ENCODE peak calls at places on chromosomes 3 and 15, in six cellular contexts. O, Z, N, P, I and M are unnamed samples.

GRCh38 chr15:76059320-76060097 is at the start of gene TMEM266:
- DNase-seq in O (peak), Z (peak), N (peak), P (peak), I (peak), M (peak)

GRCh38 chr3:146968204-146968651 is 363.1 kb upstream of the PLSCR5 start:
- DNase-seq in O (no peak), Z (no peak), N (no peak), P (no peak), I (no peak), M (no peak)

GRCh38 chr3:188243124-188243795 is 89.3 kb downstream of the LPP start:
- DNase-seq in O (no peak), Z (no peak), N (no peak), P (no peak), I (no peak), M (no peak)

GRCh38 chr3:159273608-159274007 is 471.8 kb downstream of the MFSD1 start:
- DNase-seq in O (peak), Z (no peak), N (peak), P (no peak), I (no peak), M (peak)

GRCh38 chr15:67945951-67946700 is 106.3 kb upstream of the RNU6-1 start:
- DNase-seq in O (peak), Z (peak), N (peak), P (no peak), I (no peak), M (no peak)

GRCh38 chr3:170075425-170076091 is 37.8 kb downstream of the GPR160 start:
- DNase-seq in O (no peak), Z (no peak), N (no peak), P (no peak), I (no peak), M (no peak)

GRCh38 chr15:48089664-48090063 is 31.1 kb upstream of the SLC24A5 start:
- DNase-seq in O (no peak), Z (no peak), N (no peak), P (no peak), I (no peak), M (no peak)

GRCh38 chr3:193023218-193023617 is 105.6 kb upstream of the MB21D2 start:
- DNase-seq in O (no peak), Z (no peak), N (no peak), P (no peak), I (no peak), M (no peak)

GRCh38 chr15:63598467-63599400 is 1.5 kb downstream of the FBXL22 start:
- DNase-seq in O (no peak), Z (peak), N (no peak), P (peak), I (peak), M (no peak)

GRCh38 chr15:41967506-41968206 is 4.7 kb downstream of the EHD4 start:
- DNase-seq in O (peak), Z (no peak), N (no peak), P (peak), I (no peak), M (no peak)

GRCh38 chr3:47065681-47066080 is 86.2 kb downstream of the NBEAL2 start:
- DNase-seq in O (no peak), Z (no peak), N (no peak), P (no peak), I (no peak), M (no peak)

GRCh38 chr3:63918321-63918720 is 6.1 kb upstream of the SCAANT1 start:
- DNase-seq in O (no peak), Z (no peak), N (no peak), P (no peak), I (no peak), M (no peak)

GRCh38 chr3:40191850-40192448 is 117.6 kb upstream of the EIF1B start:
- DNase-seq in O (peak), Z (peak), N (peak), P (peak), I (peak), M (peak)

GRCh38 chr15:100373942-100374341 is 32.2 kb upstream of the ADAMTS17 start:
- DNase-seq in O (no peak), Z (no peak), N (no peak), P (no peak), I (no peak), M (no peak)

GRCh38 chr3:126266291-126266840 is 86.0 kb upstream of the ALDH1L1 start:
- DNase-seq in O (no peak), Z (peak), N (peak), P (peak), I (peak), M (no peak)

GRCh38 chr3:88712552-88712951 is 394.9 kb upstream of the EPHA3 start:
- DNase-seq in O (no peak), Z (no peak), N (no peak), P (no peak), I (no peak), M (no peak)

GRCh38 chr3:88707837-88708236 is 399.6 kb upstream of the EPHA3 start:
- DNase-seq in O (no peak), Z (no peak), N (no peak), P (no peak), I (no peak), M (no peak)

DNA sequence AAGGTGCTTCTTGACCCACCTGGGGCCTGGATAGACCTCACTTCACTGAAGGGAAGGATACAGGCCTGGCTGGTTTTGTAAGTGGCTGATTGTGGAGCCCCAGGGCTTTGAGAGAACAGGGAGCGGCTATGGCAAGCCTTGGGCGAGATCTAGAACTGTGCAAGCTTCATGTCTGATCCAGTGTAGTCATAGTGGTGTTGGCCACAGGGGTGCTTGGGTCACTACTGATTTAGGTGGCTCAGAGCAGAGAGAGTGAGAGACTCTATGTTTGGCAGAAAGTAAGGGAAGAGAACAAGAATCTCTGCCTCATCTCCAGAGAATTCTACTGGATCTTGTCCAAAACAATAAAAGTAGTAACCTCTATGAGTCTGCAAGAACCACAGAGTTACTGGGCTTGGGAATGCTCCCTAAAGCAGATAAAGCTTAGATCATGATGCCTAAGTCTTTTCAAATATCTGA is 394.2 kb upstream of the EPHA3 start:
- DNase-seq in O (no peak), Z (no peak), N (no peak), P (no peak), I (no peak), M (no peak)
- TF ChIP-seq POLR2A in O (no peak), Z (no peak), N (no peak), P (no peak), I (no peak), M (no peak)

DNA sequence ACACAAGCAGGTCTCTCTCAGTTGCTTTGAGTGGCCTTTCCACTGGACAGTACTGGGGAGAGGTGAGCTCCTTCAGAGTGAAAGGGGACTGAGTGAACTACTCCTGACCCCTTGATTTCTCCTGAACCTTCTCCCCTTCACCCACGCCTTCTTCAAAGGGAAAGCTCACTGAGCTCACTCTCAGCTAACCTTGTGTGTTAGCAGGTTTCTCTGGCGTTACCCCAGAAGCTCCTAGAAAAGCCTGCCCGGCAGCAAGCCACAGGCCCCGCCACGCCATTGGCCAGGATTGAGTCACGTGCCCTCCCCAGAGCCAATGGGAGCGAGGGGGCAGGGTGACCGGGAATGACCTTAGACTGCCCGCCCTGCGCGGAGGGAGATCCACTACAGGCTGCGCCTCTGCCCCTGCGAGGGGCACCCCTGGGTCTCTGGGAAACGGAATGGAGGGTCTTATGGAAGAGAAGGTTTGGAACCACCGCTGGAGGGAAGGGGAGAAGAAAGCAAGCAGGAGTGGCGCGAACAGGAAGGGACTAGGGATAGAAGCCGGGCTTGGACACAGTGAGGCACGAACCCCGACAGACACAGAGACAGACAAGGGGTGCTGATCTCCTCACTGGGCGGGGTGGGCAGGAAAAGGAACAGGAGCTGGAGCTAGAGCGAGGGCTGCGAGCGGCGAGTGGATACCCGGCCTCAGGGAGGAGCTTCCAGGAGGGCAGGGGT is 17.4 kb upstream of the CLK3 start:
- DNase-seq in O (peak), Z (peak), N (peak), P (peak), I (peak), M (peak)
- TF ChIP-seq POLR2A in O (peak), Z (peak), N (peak), P (peak), I (peak), M (peak)

GRCh38 chr3:185585862-185586643 is at the start of gene SENP2:
- DNase-seq in O (peak), Z (peak), N (peak), P (peak), I (peak), M (peak)
- TF ChIP-seq POLR2A in O (peak), Z (peak), N (peak), P (peak), I (peak), M (peak)

GRCh38 chr3:43621406-43621973 is 321 bp downstream of the ANO10 start:
- DNase-seq in O (no peak), Z (peak), N (no peak), P (peak), I (peak), M (peak)
- TF ChIP-seq POLR2A in O (no peak), Z (peak), N (no peak), P (peak), I (peak), M (no peak)

GRCh38 chr3:65946438-65946837 is 92.3 kb downstream of the MAGI1 start:
- DNase-seq in O (no peak), Z (no peak), N (no peak), P (no peak), I (peak), M (no peak)
- TF ChIP-seq POLR2A in O (no peak), Z (no peak), N (no peak), P (no peak), I (no peak), M (no peak)

DNA sequence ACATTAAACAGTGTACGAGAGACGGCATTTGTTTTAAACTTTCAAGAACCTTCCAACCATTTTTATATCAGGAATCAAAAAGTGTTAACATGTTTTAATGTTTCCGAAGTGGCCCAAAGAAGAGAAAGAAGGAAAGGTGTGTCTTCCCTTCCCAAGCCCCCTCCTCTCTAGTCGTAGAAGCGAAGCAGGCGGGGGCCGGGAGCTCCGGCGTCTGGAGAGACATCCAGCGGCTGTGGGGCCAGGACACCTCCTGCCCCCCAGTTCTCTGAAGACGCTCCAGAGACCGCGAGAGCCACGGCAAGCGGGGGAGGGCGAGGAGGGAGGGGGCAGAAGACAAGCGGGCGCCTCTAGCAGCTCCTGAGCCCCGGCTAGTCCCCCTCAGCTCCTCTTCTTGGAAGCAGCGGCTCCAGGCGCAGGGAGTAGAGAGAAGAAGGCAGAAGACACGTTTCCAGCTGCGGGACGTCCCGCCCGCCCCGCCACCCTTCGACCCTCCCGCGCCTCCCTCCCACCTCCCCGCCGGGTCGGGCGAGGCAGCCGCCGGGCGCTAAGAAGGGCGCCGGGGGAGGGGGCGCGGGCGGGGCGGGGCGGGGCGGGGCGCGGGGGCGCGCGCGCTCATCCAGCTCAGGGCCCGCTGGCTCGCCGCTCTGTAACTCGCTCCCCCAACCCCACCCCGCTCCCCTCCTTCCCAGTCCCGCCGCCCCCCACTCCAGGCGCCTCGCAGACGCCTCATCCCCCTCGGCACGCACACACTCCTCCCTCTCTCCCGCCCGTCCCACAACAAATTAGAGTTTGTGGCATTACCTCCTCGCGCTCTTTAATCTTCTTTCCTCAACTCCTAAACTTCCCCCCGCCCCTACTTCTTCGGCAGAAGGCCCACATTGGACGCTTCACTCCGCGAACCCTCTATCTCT is at the start of gene ZBTB20:
- DNase-seq in O (peak), Z (no peak), N (peak), P (peak), I (peak), M (peak)
- TF ChIP-seq POLR2A in O (peak), Z (peak), N (peak), P (peak), I (peak), M (peak)

GRCh38 chr15:72784233-72784876 is 797 bp upstream of the ADPGK start:
- DNase-seq in O (peak), Z (peak), N (peak), P (no peak), I (peak), M (peak)

GRCh38 chr15:72786946-72787345 is 3.4 kb upstream of the ADPGK start:
- DNase-seq in O (no peak), Z (no peak), N (no peak), P (no peak), I (no peak), M (no peak)

GRCh38 chr15:72787521-72787920 is 4.0 kb upstream of the ADPGK start:
- DNase-seq in O (no peak), Z (no peak), N (no peak), P (no peak), I (no peak), M (no peak)

GRCh38 chr15:72786244-72786641 is 2.7 kb upstream of the ADPGK start:
- DNase-seq in O (no peak), Z (no peak), N (no peak), P (no peak), I (no peak), M (no peak)

GRCh38 chr15:72785452-72786243 is 2.1 kb upstream of the ADPGK start:
- DNase-seq in O (peak), Z (no peak), N (no peak), P (peak), I (no peak), M (peak)
- TF ChIP-seq POLR2A in O (no peak), Z (no peak), N (no peak), P (no peak), I (no peak), M (no peak)

GRCh38 chr3:42665050-42665878 is 11.8 kb downstream of the ZBTB47 start:
- DNase-seq in O (no peak), Z (no peak), N (no peak), P (no peak), I (no peak), M (no peak)
- TF ChIP-seq POLR2A in O (no peak), Z (no peak), N (no peak), P (no peak), I (no peak), M (no peak)